ENCODE peak calls at places on chromosomes 3 and 15, in four cellular contexts. W is stimulated activated CD8-positive, alpha-beta memory T cell treated with anti-CD3 and anti-CD28 coated beads, Interleukin-7, amount 100 ng/mL, for 1 hour; Y is T-helper 9 cell; U is posterior cingulate gyrus. G is an unnamed sample.

GRCh38 chr15:93348711-93349110 is 259.7 kb upstream of the RGMA start:
- DNase-seq in Y (no peak), U (no peak), W (no peak), G (peak)

GRCh38 chr3:192054881-192055280 is 593.9 kb downstream of the PYDC2 start:
- DNase-seq in U (no peak), Y (no peak), W (no peak), G (no peak)

GRCh38 chr3:133211449-133211848 is 173.3 kb downstream of the TMEM108 start:
- DNase-seq in Y (no peak), U (no peak), W (no peak), G (no peak)

GRCh38 chr3:169173231-169173630 is 490.3 kb downstream of the MECOM start:
- DNase-seq in U (no peak), W (no peak), Y (no peak), G (no peak)

GRCh38 chr3:4478226-4478625 is 11.2 kb upstream of the SUMF1 start:
- DNase-seq in Y (no peak), U (no peak), W (no peak), G (no peak)

GRCh38 chr3:159664011-159664410 is 324.6 kb upstream of the IL12A start:
- DNase-seq in W (no peak), U (no peak), Y (no peak), G (no peak)

GRCh38 chr3:14780927-14781507 is 37.7 kb upstream of the FGD5 start:
- DNase-seq in U (no peak), W (no peak), Y (no peak), G (peak)

GRCh38 chr3:16148783-16149182 is 25.7 kb upstream of the GALNT15 start:
- DNase-seq in U (no peak), W (no peak), Y (no peak), G (no peak)

GRCh38 chr3:172356427-172356826 is 91.8 kb downstream of the GHSR start:
- DNase-seq in U (no peak), Y (no peak), W (no peak), G (no peak)

GRCh38 chr15:32641517-32642059 is at the start of gene SCG5:
- DNase-seq in Y (no peak), U (peak), W (no peak), G (peak)

GRCh38 chr3:50405249-50405648 is 45.9 kb upstream of the TMEM115 start:
- DNase-seq in U (no peak), W (no peak), Y (no peak), G (peak)

GRCh38 chr15:65610871-65611718 is at the start of gene INTS14:
- DNase-seq in W (peak), U (peak), Y (peak), G (peak)

GRCh38 chr3:21049368-21050062 is 701.5 kb downstream of the ZNF385D start:
- DNase-seq in W (no peak), Y (no peak), U (no peak), G (no peak)

GRCh38 chr15:41603941-41604660 is 45.1 kb downstream of the TYRO3 start:
- DNase-seq in Y (peak), W (peak), U (peak), G (peak)

GRCh38 chr3:195094211-195094921 is 176.6 kb downstream of the XXYLT1 start:
- DNase-seq in Y (no peak), U (no peak), W (no peak), G (no peak)

GRCh38 chr3:129003578-129004112 is 2.5 kb downstream of the EFCC1 start:
- DNase-seq in U (no peak), W (no peak), Y (no peak), G (no peak)

GRCh38 chr3:155193868-155194267 is 99.6 kb downstream of the STRIT1 start:
- DNase-seq in U (no peak), Y (no peak), W (no peak), G (no peak)

GRCh38 chr3:39208463-39209055 is 16.2 kb upstream of the XIRP1 start:
- DNase-seq in U (peak), Y (no peak), W (no peak), G (no peak)

GRCh38 chr15:60370105-60370803 is 27.5 kb downstream of the ANXA2 start:
- DNase-seq in W (no peak), U (no peak), Y (no peak), G (no peak)

GRCh38 chr3:45915518-45916231 is 27.6 kb upstream of the CXCR6 start:
- DNase-seq in W (peak), U (no peak), Y (peak), G (no peak)

GRCh38 chr3:111794701-111795100 is 64.4 kb upstream of the PHLDB2 start:
- DNase-seq in W (no peak), U (no peak), Y (no peak), G (no peak)

GRCh38 chr3:116474356-116475200 is 29.3 kb upstream of the LSAMP start:
- DNase-seq in U (no peak), Y (no peak), W (no peak), G (no peak)

GRCh38 chr3:186182850-186183249 is 74.0 kb upstream of the ETV5 start:
- DNase-seq in W (no peak), Y (no peak), U (no peak), G (no peak)

GRCh38 chr3:4615734-4616133 is 122.6 kb downstream of the ITPR1 start:
- DNase-seq in W (no peak), Y (no peak), U (no peak), G (no peak)

GRCh38 chr3:186940965-186941364 is 10.6 kb downstream of the ST6GAL1 start:
- DNase-seq in Y (no peak), W (no peak), U (no peak), G (no peak)

GRCh38 chr3:191740712-191741111 is 279.7 kb downstream of the PYDC2 start:
- DNase-seq in Y (no peak), W (no peak), U (no peak), G (no peak)

GRCh38 chr15:43762824-43763223 is 13.9 kb downstream of the ELL3 start:
- DNase-seq in Y (no peak), U (no peak), W (no peak), G (no peak)

GRCh38 chr15:74537736-74538135 is 3.3 kb upstream of the ARID3B start:
- DNase-seq in U (no peak), W (no peak), Y (no peak), G (no peak)

GRCh38 chr3:16498130-16498890 is 15.2 kb downstream of the RFTN1 start:
- DNase-seq in Y (no peak), U (no peak), W (no peak), G (no peak)

GRCh38 chr3:58164199-58164879 is 46.4 kb downstream of the DNASE1L3 start:
- DNase-seq in W (no peak), U (peak), Y (no peak), G (no peak)

GRCh38 chr3:11553436-11554235 is 90.1 kb downstream of the VGLL4 start:
- DNase-seq in W (no peak), U (no peak), Y (no peak), G (no peak)

GRCh38 chr3:104951426-104951825 is 415.3 kb upstream of the ALCAM start:
- DNase-seq in U (no peak), W (no peak), Y (no peak), G (no peak)

GRCh38 chr15:52228928-52229327 is 37.7 kb upstream of the GNB5 start:
- DNase-seq in U (no peak), W (no peak), Y (no peak), G (no peak)

GRCh38 chr15:85880501-85881190 is 85.9 kb upstream of the KLHL25 start:
- DNase-seq in W (no peak), Y (no peak), U (no peak), G (no peak)

G was measured in ecto neural progenitor cell.